ENCODE peak calls at places on chromosomes 5 and 9, in ten cellular contexts. C is gastrocnemius medialis; Y is CD8-positive, alpha-beta T cell; S is esophagus squamous epithelium; A is Peyer's patch; J is HepG2; T is upper lobe of left lung; L is body of pancreas; U is PC-3; B is SJSA1. W is an unnamed sample.

GRCh38 chr5:130011986-130012385 is 107.7 kb downstream of the CHSY3 start:
- DNase-seq in C (no peak), Y (no peak), S (no peak), A (no peak), J (no peak), T (no peak), L (no peak), U (no peak), B (no peak), W (no peak)

GRCh38 chr9:82247318-82247717 is 258.7 kb downstream of the SPATA31D1 start:
- DNase-seq in C (no peak), Y (no peak), S (no peak), A (no peak), J (no peak), T (no peak), L (no peak), U (no peak), B (no peak), W (no peak)

GRCh38 chr5:116759860-116760644 is 185.4 kb upstream of the SEMA6A start:
- DNase-seq in C (peak), Y (no peak), S (no peak), A (no peak), J (peak), T (peak), L (no peak), U (no peak), B (no peak), W (no peak)

GRCh38 chr5:150034677-150035076 is 34.1 kb downstream of the HMGXB3 start:
- DNase-seq in C (no peak), Y (no peak), S (no peak), A (no peak), J (no peak), T (no peak), L (no peak), U (no peak), B (no peak), W (no peak)

GRCh38 chr5:36875051-36875788 is 1.3 kb upstream of the NIPBL start:
- DNase-seq in C (peak), Y (peak), S (no peak), A (peak), J (peak), T (peak), L (peak), U (peak), B (peak), W (no peak)

GRCh38 chr9:87498046-87498815 is 564 bp downstream of the DAPK1 start:
- DNase-seq in C (no peak), Y (no peak), S (no peak), A (peak), J (peak), T (peak), L (peak), U (no peak), B (peak), W (no peak)

GRCh38 chr5:75720882-75721281 is 3.6 kb upstream of the POC5 start:
- DNase-seq in C (no peak), Y (no peak), S (no peak), A (no peak), J (peak), T (no peak), L (no peak), U (no peak), B (no peak), W (no peak)

GRCh38 chr5:134175874-134176522 is 752 bp downstream of the SKP1 start:
- DNase-seq in C (peak), Y (no peak), S (no peak), A (no peak), J (no peak), T (no peak), L (no peak), U (no peak), B (peak), W (peak)

GRCh38 chr5:6729400-6730310 is 16.4 kb downstream of the TENT4A start:
- DNase-seq in C (no peak), Y (no peak), S (no peak), A (peak), J (no peak), T (no peak), L (peak), U (no peak), B (no peak), W (no peak)

GRCh38 chr5:58922392-58923171 is 339.7 kb downstream of the RAB3C start:
- DNase-seq in C (peak), Y (no peak), S (no peak), A (peak), J (no peak), T (peak), L (peak), U (peak), B (no peak), W (peak)

DNA sequence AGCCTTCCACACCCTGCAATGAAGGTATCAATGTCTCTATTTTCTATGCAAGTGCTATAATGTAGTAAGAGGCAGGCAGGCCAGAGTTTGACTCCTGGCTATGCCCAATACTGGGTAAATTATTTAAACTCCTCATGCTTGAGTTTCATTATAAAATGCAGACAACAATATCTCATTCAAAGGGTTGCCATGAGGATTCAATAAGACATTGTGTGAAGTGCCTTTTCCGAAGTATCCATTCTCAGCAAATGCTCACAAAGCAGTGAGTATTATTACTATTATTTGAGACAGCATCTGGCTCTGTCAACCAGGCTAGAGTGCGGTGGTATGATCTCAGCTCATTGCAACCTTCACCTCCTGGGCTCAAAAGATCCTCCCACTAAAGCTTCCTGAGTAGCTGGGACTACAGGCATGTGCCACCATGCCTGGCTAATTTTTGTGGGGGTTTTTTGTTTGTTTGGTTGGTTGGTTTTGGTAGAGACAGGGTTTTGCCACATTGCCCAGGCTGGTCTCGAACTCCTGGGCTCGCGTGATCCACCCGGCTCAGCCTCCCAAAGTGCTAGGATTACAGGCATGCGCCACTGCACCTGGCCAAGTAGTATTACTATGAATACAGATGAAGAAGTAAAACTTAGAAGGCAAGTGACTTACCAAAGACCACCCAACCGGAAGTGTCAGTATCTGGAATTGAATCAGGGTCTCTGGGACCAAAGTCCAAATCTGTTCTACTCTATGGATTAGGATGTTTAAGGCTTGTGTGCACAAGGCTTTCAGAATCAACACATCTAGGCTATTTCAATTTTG is 18.8 kb downstream of the ADAM19 start:
- DNase-seq in C (no peak), Y (no peak), S (no peak), A (peak), J (no peak), T (no peak), L (no peak), U (no peak), B (no peak), W (no peak)
- H3K27ac ChIP-seq in C (no peak), Y (no peak), S (peak), A (peak), J (no peak), T (no peak), L (no peak), U (peak), B (peak), W (no peak)

GRCh38 chr9:136051568-136052432 is 43.3 kb downstream of the NACC2 start:
- DNase-seq in C (no peak), Y (no peak), S (no peak), A (peak), J (peak), T (peak), L (peak), U (peak), B (peak), W (peak)

GRCh38 chr9:136050706-136051567 is 44.2 kb downstream of the NACC2 start:
- DNase-seq in C (no peak), Y (no peak), S (no peak), A (no peak), J (peak), T (no peak), L (no peak), U (no peak), B (peak), W (no peak)

GRCh38 chr9:136052991-136053756 is 41.9 kb downstream of the NACC2 start:
- DNase-seq in C (no peak), Y (no peak), S (no peak), A (no peak), J (peak), T (no peak), L (no peak), U (no peak), B (peak), W (no peak)

GRCh38 chr9:136053757-136054142 is 41.3 kb downstream of the NACC2 start:
- DNase-seq in C (no peak), Y (no peak), S (no peak), A (no peak), J (no peak), T (no peak), L (no peak), U (no peak), B (no peak), W (no peak)

GRCh38 chr9:136052433-136052880 is 42.6 kb downstream of the NACC2 start:
- DNase-seq in C (no peak), Y (no peak), S (no peak), A (no peak), J (peak), T (peak), L (peak), U (peak), B (peak), W (no peak)
- H3K27ac ChIP-seq in C (peak), Y (no peak), S (peak), A (peak), J (peak), T (peak), L (peak), U (peak), B (peak), W (peak)

GRCh38 chr9:89674667-89675402 is 70.0 kb downstream of the GADD45G start:
- DNase-seq in C (peak), Y (no peak), S (no peak), A (peak), J (no peak), T (no peak), L (no peak), U (no peak), B (no peak), W (no peak)
- H3K27ac ChIP-seq in C (peak), Y (no peak), S (no peak), A (peak), J (no peak), T (no peak), L (peak), U (no peak), B (no peak), W (no peak)

GRCh38 chr5:55993628-55994501 is 898 bp downstream of the IL6ST start:
- DNase-seq in C (no peak), Y (no peak), S (no peak), A (no peak), J (no peak), T (no peak), L (no peak), U (peak), B (peak), W (no peak)

GRCh38 chr5:56002303-56002702 is 7.5 kb upstream of the IL6ST start:
- DNase-seq in C (no peak), Y (no peak), S (no peak), A (no peak), J (no peak), T (no peak), L (no peak), U (no peak), B (no peak), W (no peak)

GRCh38 chr5:55994502-55994997 is at the start of gene IL6ST:
- DNase-seq in C (peak), Y (peak), S (no peak), A (peak), J (peak), T (no peak), L (peak), U (peak), B (no peak), W (no peak)

GRCh38 chr5:55994998-55995914 is 493 bp upstream of the IL6ST start:
- DNase-seq in C (peak), Y (peak), S (peak), A (peak), J (peak), T (peak), L (peak), U (peak), B (peak), W (peak)

DNA sequence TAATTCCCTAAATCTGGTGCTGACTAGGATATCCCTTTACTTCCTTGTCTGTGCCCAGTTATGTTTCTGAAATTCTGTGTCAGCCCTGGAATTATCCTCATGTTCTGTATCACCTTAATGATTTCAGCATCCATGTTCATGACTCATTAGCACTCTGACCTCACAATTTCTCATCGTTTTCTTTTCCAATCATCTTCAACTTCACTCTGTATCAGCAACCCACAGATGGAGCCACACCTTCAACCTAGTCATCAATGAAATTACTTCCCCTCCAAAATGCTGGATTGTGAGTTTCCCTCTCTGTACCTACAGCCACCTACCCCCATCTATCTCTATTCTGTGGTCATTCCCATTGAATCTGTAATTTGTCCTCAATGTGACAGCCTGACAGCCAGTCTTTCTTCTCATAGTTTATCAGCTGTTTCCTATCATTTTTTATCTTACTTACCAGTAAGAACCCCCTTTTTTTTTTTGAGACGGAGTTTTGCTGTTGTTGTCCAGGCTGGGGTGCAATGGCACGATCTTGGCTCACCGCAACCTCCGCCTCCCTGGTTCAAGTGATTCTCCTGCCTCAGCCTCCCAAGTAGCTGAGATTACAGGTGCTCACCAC is 3.1 kb upstream of the IL6ST start:
- DNase-seq in C (no peak), Y (no peak), S (no peak), A (no peak), J (no peak), T (no peak), L (no peak), U (peak), B (no peak), W (no peak)
- H3K27ac ChIP-seq in C (no peak), Y (no peak), S (no peak), A (no peak), J (no peak), T (no peak), L (no peak), U (peak), B (no peak), W (no peak)

GRCh38 chr9:85430659-85431370 is 310.9 kb downstream of the AGTPBP1 start:
- DNase-seq in C (no peak), Y (no peak), S (no peak), A (no peak), J (no peak), T (no peak), L (no peak), U (no peak), B (no peak), W (no peak)
- H3K27ac ChIP-seq in C (no peak), Y (no peak), S (no peak), A (no peak), J (no peak), T (no peak), L (no peak), U (peak), B (no peak), W (no peak)

GRCh38 chr9:109907810-109908458 is 127.9 kb downstream of the PALM2AKAP2 start:
- DNase-seq in C (no peak), Y (no peak), S (no peak), A (no peak), J (peak), T (no peak), L (no peak), U (no peak), B (peak), W (no peak)
- H3K27ac ChIP-seq in C (peak), Y (no peak), S (peak), A (peak), J (peak), T (peak), L (no peak), U (no peak), B (peak), W (no peak)